ENCODE peak calls at places on chromosomes 12 and 14, in ten cellular contexts. K is COR-L47; O is activated CD4-positive, alpha-beta T cell treated with anti-CD3 and anti-CD28 coated beads, Interleukin-2, amount 10 ng/mL, durations not matched to agents 7 days and 5 days; Q is AG04450; I is naive thymus-derived CD4-positive, alpha-beta T cell; G is putamen; N is Caco-2; R is DMS 273 treated with DMSO at 0.1 percent for 48 hours; Z is skeletal muscle cell; S is KG1. E is an unnamed sample.

GRCh38 chr14:103563089-103563620 is 395 bp downstream of the COA8 start:
- DNase-seq in K (peak), O (no peak), Q (no peak), I (no peak), G (no peak), N (no peak), R (no peak), Z (no peak), S (peak), E (no peak)

GRCh38 chr14:73751157-73751691 is 37.0 kb upstream of the PNMA1 start:
- DNase-seq in K (no peak), O (no peak), Q (no peak), I (no peak), G (no peak), N (no peak), R (no peak), Z (no peak), S (no peak), E (peak)

GRCh38 chr14:94177806-94178205 is 3.7 kb downstream of the PPP4R4 start:
- DNase-seq in K (no peak), O (no peak), Q (no peak), I (no peak), G (no peak), N (no peak), R (no peak), Z (no peak), S (no peak), E (no peak)

GRCh38 chr14:24435192-24435810 is 5.5 kb downstream of the KHNYN start:
- DNase-seq in K (no peak), O (no peak), Q (no peak), I (no peak), G (no peak), N (no peak), R (no peak), Z (no peak), S (no peak), E (no peak)

GRCh38 chr14:77000340-77001235 is 27.9 kb downstream of the IRF2BPL start:
- DNase-seq in K (no peak), O (peak), Q (no peak), I (no peak), G (no peak), N (no peak), R (no peak), Z (peak), S (peak), E (no peak)

GRCh38 chr12:5996459-5996858 is 51.4 kb upstream of the ANO2 start:
- DNase-seq in K (no peak), O (no peak), Q (no peak), I (no peak), G (no peak), N (no peak), R (no peak), Z (no peak), S (no peak), E (no peak)

GRCh38 chr12:64672925-64673409 is 62.7 kb downstream of the RASSF3 start:
- DNase-seq in K (peak), O (peak), Q (no peak), I (no peak), G (no peak), N (no peak), R (peak), Z (no peak), S (no peak), E (no peak)

GRCh38 chr14:22517117-22517720 is 71.8 kb downstream of the DAD1 start:
- DNase-seq in K (no peak), O (no peak), Q (no peak), I (no peak), G (no peak), N (no peak), R (no peak), Z (no peak), S (no peak), E (no peak)

GRCh38 chr14:101198398-101199027 is 295.0 kb upstream of the RTL1 start:
- DNase-seq in K (no peak), O (no peak), Q (no peak), I (peak), G (no peak), N (no peak), R (no peak), Z (no peak), S (no peak), E (no peak)

GRCh38 chr14:100126401-100126800 is 33.0 kb downstream of the DEGS2 start:
- DNase-seq in K (no peak), O (no peak), Q (no peak), I (no peak), G (no peak), N (no peak), R (no peak), Z (no peak), S (no peak), E (no peak)

GRCh38 chr14:60945984-60946383 is 34.9 kb downstream of the TRMT5 start:
- DNase-seq in K (no peak), O (no peak), Q (no peak), I (no peak), G (no peak), N (no peak), R (no peak), Z (no peak), S (no peak), E (no peak)

GRCh38 chr14:105337966-105338365 is 23.4 kb downstream of the PACS2 start:
- DNase-seq in K (no peak), O (no peak), Q (no peak), I (no peak), G (no peak), N (no peak), R (no peak), Z (no peak), S (no peak), E (no peak)

GRCh38 chr14:55605793-55606192 is 25.8 kb downstream of the KTN1 start:
- DNase-seq in K (no peak), O (no peak), Q (no peak), I (no peak), G (no peak), N (peak), R (no peak), Z (no peak), S (no peak), E (no peak)

GRCh38 chr12:6987956-6988573 is 17.4 kb downstream of the EMG1 start:
- DNase-seq in K (no peak), O (no peak), Q (no peak), I (no peak), G (no peak), N (no peak), R (no peak), Z (no peak), S (no peak), E (no peak)

GRCh38 chr14:28577187-28577586 is 189.4 kb upstream of the FOXG1 start:
- DNase-seq in K (no peak), O (no peak), Q (no peak), I (no peak), G (no peak), N (no peak), R (no peak), Z (no peak), S (no peak), E (no peak)

GRCh38 chr12:127339065-127339464 is 927.9 kb upstream of the TMEM132C start:
- DNase-seq in K (no peak), O (no peak), Q (no peak), I (no peak), G (no peak), N (no peak), R (no peak), Z (no peak), S (no peak), E (no peak)

GRCh38 chr12:94753071-94753779 is 102.9 kb upstream of the TMCC3 start:
- DNase-seq in K (peak), O (no peak), Q (no peak), I (no peak), G (no peak), N (no peak), R (no peak), Z (no peak), S (no peak), E (no peak)

GRCh38 chr12:91307957-91308705 is 125.5 kb upstream of the DCN start:
- DNase-seq in K (no peak), O (no peak), Q (no peak), I (no peak), G (no peak), N (no peak), R (no peak), Z (no peak), S (no peak), E (no peak)

GRCh38 chr14:97791906-97792305 is 994.7 kb downstream of the VRK1 start:
- DNase-seq in K (no peak), O (no peak), Q (no peak), I (no peak), G (no peak), N (no peak), R (no peak), Z (no peak), S (no peak), E (no peak)

GRCh38 chr12:95820096-95820703 is 29.6 kb upstream of the NTN4 start:
- DNase-seq in K (peak), O (no peak), Q (peak), I (no peak), G (peak), N (peak), R (no peak), Z (no peak), S (no peak), E (no peak)

GRCh38 chr12:113043240-113043639 is 13.3 kb upstream of the DTX1 start:
- DNase-seq in K (no peak), O (no peak), Q (no peak), I (no peak), G (no peak), N (no peak), R (no peak), Z (no peak), S (no peak), E (no peak)

GRCh38 chr12:26621932-26622331 is 211.1 kb downstream of the ITPR2 start:
- DNase-seq in K (no peak), O (no peak), Q (no peak), I (no peak), G (no peak), N (no peak), R (no peak), Z (no peak), S (no peak), E (no peak)

GRCh38 chr12:62649412-62650116 is 182.9 kb downstream of the MON2 start:
- DNase-seq in K (no peak), O (no peak), Q (no peak), I (no peak), G (no peak), N (no peak), R (no peak), Z (no peak), S (no peak), E (no peak)

GRCh38 chr14:80906946-80907345 is 34.6 kb downstream of the CEP128 start:
- DNase-seq in K (no peak), O (no peak), Q (no peak), I (no peak), G (no peak), N (no peak), R (no peak), Z (no peak), S (no peak), E (no peak)

GRCh38 chr12:50112456-50113218 is 601 bp downstream of the COX14 start:
- DNase-seq in K (no peak), O (peak), Q (no peak), I (no peak), G (no peak), N (peak), R (no peak), Z (no peak), S (no peak), E (no peak)

GRCh38 chr14:55366271-55366670 is 45.4 kb downstream of the ATG14 start:
- DNase-seq in K (no peak), O (no peak), Q (peak), I (no peak), G (no peak), N (no peak), R (no peak), Z (no peak), S (no peak), E (no peak)

GRCh38 chr12:49923035-49923644 is 19.4 kb upstream of the FAIM2 start:
- DNase-seq in K (no peak), O (no peak), Q (no peak), I (no peak), G (no peak), N (no peak), R (no peak), Z (no peak), S (no peak), E (no peak)

GRCh38 chr12:59149995-59150642 is 229.8 kb upstream of the LRIG3 start:
- DNase-seq in K (peak), O (peak), Q (peak), I (no peak), G (peak), N (peak), R (peak), Z (peak), S (peak), E (no peak)

GRCh38 chr12:92186038-92186470 is 40.4 kb upstream of the BTG1 start:
- DNase-seq in K (no peak), O (no peak), Q (no peak), I (no peak), G (no peak), N (no peak), R (no peak), Z (no peak), S (peak), E (no peak)

E was measured in activated CD4-positive, alpha-beta memory T cell treated with anti-CD3 and anti-CD28 coated beads, Interleukin-2, amount 10 ng/mL, durations not matched to agents 7 days and 5 days.